ENCODE peak calls at places on chromosomes 7 and 10, in five cellular contexts. G, L, U, P and X are unnamed samples. For H3K4me1, the result is how much of the 10 kb centered on the place peaks cover.

GRCh38 chr7:156534925-156535324 is 105.6 kb upstream of the RNF32 start:
- DNase-seq in L (no peak), P (no peak), U (no peak), G (no peak), X (no peak)

GRCh38 chr7:132618271-132618955 is 42.1 kb upstream of the PLXNA4 start:
- DNase-seq in U (peak), L (no peak), G (no peak), P (no peak), X (no peak)

GRCh38 chr10:99631496-99631895 is 11.3 kb upstream of the SLC25A28 start:
- DNase-seq in L (no peak), G (no peak), U (no peak), P (no peak), X (no peak)

GRCh38 chr7:37354661-37355131 is 94.0 kb downstream of the ELMO1 start:
- DNase-seq in G (peak), L (peak), U (no peak), P (peak), X (peak)

GRCh38 chr10:85280014-85280413 is 951.6 kb downstream of the CCSER2 start:
- DNase-seq in L (peak), P (no peak), U (no peak), G (no peak), X (peak)

GRCh38 chr10:71719464-71720303 is at the start of gene C10orf105:
- DNase-seq in L (no peak), P (no peak), G (no peak), U (peak), X (no peak)

GRCh38 chr10:46037107-46037900 is 6.9 kb upstream of the NCOA4 start:
- DNase-seq in P (no peak), L (no peak), U (no peak), G (no peak), X (peak)

GRCh38 chr7:78379148-78379547 is 580.6 kb downstream of the PHTF2 start:
- DNase-seq in L (no peak), G (no peak), U (no peak), P (no peak), X (no peak)

GRCh38 chr7:17584822-17585221 is 286.4 kb downstream of the AHR start:
- DNase-seq in G (no peak), L (no peak), U (no peak), P (no peak), X (no peak)

GRCh38 chr10:28463676-28464395 is 69.1 kb upstream of the WAC start:
- DNase-seq in L (no peak), G (peak), P (no peak), U (peak), X (peak)

GRCh38 chr7:158587425-158588084 is at the start of gene PTPRN2:
- DNase-seq in P (peak), G (peak), L (peak), U (peak), X (peak)

GRCh38 chr10:126270116-126270515 is 118.2 kb downstream of the ADAM12 start:
- DNase-seq in G (no peak), U (no peak), L (no peak), P (no peak), X (no peak)

GRCh38 chr7:2709553-2710165 is 21.7 kb downstream of the AMZ1 start:
- DNase-seq in P (peak), L (peak), U (peak), G (peak), X (peak)

GRCh38 chr10:88624840-88625239 is 38.3 kb downstream of the LIPJ start:
- DNase-seq in U (no peak), P (no peak), L (no peak), G (no peak), X (no peak)

GRCh38 chr10:6586501-6586900 is 6.4 kb upstream of the PRKCQ start:
- DNase-seq in G (no peak), P (no peak), U (no peak), L (no peak), X (no peak)

GRCh38 chr7:28481131-28481926 is 69.0 kb downstream of the CREB5 start:
- DNase-seq in L (no peak), P (no peak), G (no peak), U (no peak), X (no peak)

GRCh38 chr7:28483868-28484267 is 71.5 kb downstream of the CREB5 start:
- DNase-seq in G (no peak), U (no peak), L (no peak), P (no peak), X (no peak)

GRCh38 chr7:28484276-28484675 is 72.0 kb downstream of the CREB5 start:
- DNase-seq in L (no peak), P (no peak), U (no peak), G (no peak), X (no peak)

GRCh38 chr7:28480595-28480994 is 68.3 kb downstream of the CREB5 start:
- DNase-seq in P (no peak), L (no peak), U (no peak), G (no peak), X (no peak)

GRCh38 chr7:28483112-28483511 is 70.8 kb downstream of the CREB5 start:
- DNase-seq in L (no peak), U (no peak), G (no peak), P (no peak), X (no peak)
- H3K4me3 ChIP-seq in L (no peak), U (no peak), G (no peak), P (no peak), X (no peak)

GRCh38 chr10:119680668-119681070 is 29.5 kb downstream of the BAG3 start:
- DNase-seq in U (no peak), L (no peak), P (no peak), G (no peak), X (no peak)

GRCh38 chr10:119677904-119678755 is 26.9 kb downstream of the BAG3 start:
- DNase-seq in U (no peak), P (no peak), L (no peak), G (no peak), X (no peak)

GRCh38 chr10:119679480-119679829 is 28.3 kb downstream of the BAG3 start:
- DNase-seq in G (no peak), P (no peak), L (no peak), U (no peak), X (no peak)

GRCh38 chr10:119677126-119677525 is 25.9 kb downstream of the BAG3 start:
- DNase-seq in L (no peak), P (no peak), G (no peak), U (no peak), X (no peak)

GRCh38 chr10:119680050-119680449 is 28.9 kb downstream of the BAG3 start:
- DNase-seq in G (no peak), P (no peak), U (no peak), L (no peak), X (no peak)
- H3K4me1 ChIP-seq in G (under half), P (under half), U (under half), L (under half), X (under half)

DNA sequence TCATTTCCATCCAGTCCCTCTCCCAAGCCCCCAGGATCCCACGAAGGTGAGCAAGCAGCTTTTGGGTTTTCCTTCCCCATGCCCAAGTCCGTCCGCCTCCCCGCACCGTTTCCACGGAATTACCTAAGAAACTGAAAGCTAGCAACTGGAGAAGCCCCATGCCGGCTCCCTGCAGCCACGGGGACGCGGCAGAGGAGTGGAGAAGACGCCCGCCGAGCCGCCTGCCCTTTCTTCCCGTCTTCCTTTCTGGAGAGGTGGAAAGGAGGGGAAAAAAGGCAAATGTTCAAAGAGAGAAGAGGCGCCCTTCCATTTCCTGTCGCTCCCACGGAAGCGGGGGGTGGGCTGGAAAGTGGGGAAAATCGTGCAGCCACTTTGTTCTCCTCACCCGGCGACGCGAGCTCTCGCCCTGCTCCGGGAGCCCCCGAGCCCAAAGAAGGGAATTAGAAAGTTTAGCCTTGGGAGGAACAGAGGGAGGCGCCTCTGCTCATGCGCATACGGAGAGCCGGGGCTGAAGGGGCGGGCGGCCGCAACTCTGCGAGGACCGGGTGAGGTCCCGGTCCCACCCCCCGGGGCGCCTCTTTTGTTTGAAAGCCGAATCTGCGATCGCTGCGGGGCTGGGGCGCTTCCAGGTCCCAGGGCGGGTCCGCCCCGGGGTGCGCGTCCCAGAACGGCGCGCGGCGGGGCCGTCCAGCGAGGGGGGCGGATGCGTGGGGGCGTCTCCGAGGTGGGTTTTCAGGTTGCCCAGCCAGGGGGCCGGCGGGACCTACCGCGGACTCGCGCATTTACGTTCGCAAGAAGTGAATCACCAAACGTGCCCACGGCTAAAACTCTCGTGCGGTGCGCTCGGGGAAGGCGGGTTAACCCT is at the start of gene LAMB1:
- DNase-seq in L (peak), P (peak), U (peak), G (peak), X (peak)
- TF ChIP-seq POLR2A in L (peak), P (no peak), U (no peak), G (peak), X (peak)

DNA sequence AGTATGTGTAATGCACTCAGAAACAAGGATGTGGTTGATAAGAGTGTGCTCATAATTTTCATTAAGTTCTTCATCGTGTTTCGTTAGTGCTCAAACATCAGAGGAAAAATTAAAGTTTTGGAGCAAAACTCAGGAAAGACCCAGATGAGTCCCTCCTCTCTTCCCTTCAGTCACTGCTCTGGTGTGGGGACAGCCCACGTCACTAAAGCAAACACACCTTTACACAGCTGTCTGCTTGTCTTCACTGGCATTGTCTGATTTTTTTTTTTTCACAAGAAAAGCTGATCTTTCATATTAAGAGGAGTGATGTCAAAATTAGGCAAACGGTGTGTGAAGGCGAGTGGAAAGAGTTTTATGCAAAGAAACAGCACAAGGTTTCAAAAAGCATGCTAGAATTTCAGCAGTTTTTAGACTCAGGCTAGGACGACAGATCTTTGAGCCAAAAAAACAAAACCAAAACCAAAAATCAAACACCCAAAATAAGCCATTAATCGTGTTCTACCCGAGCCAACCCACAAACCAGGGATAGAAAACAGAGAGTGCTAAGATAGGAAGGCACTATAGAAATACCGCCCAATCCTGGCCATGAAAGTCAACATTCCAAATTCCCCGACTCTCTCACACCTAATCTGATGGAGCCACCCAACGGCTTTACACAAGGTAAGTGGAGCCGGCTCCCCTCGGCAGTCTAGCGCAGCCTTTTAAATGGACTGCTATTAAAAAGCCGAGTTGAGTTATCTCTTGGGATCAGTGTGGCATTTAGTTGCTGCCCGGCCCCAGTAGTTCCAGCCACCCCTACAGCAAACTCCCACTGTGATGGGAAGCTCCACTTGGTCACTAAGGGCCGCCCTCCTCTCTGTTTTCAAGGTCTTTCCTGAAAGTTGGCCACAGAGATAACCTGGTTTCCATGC is 27.9 kb upstream of the GATA3 start:
- DNase-seq in G (no peak), U (no peak), L (no peak), P (no peak), X (no peak)
- H3K4me3 ChIP-seq in G (no peak), U (no peak), L (peak), P (no peak), X (no peak)

GRCh38 chr7:155203059-155203881 is 94.4 kb upstream of the INSIG1 start:
- DNase-seq in G (no peak), U (no peak), L (peak), P (no peak), X (no peak)
- H3K4me1 ChIP-seq in G (under half), U (under half), L (under half), P (under half), X (under half)

DNA sequence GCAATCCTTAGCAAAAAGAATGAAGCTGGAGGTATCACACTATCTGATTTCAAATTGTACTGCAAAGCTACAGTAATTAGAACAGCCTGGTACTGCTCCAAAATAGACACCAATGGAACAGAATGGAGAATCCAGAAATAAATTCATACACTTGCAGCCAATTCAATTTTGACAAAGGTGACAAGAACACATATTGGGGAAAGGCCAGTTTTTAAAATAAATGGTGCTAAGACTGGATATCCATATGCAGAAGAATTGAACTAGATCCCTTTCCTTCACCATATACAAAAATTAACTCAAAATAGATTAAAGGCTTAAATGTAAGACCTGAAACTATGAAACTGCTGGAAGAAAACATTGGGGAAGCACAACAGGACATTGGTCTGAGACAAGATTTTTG is 748.5 kb downstream of the DNAJB9 start:
- DNase-seq in G (no peak), U (no peak), L (no peak), P (no peak), X (no peak)
- TF ChIP-seq POLR2A in G (no peak), U (no peak), L (no peak), P (no peak), X (no peak)

GRCh38 chr7:27345164-27345887 is 102.7 kb downstream of the EVX1 start:
- DNase-seq in G (no peak), L (no peak), U (no peak), P (no peak), X (no peak)
- H3K4me3 ChIP-seq in G (no peak), L (no peak), U (no peak), P (no peak), X (no peak)

DNA sequence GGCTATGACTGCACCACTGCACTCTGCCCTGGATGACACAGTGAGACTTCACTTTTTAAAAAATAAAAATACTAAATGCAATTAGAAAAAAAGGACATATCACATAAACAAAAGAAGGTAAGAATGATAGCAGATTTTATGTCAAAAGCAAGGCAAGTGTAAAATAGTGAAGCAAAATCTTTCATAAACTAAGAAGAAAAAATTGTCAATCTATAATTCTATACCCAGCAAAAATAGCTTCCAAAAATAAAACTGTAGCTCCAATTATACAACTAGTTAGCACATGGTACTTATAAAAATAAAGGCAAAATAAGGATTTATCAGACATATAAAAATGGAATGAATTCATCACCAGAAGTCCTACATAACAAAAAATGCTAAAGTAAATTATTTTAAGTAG is 85.4 kb upstream of the SVIL start:
- DNase-seq in P (no peak), U (no peak), L (no peak), G (no peak), X (no peak)
- H3K4me1 ChIP-seq in P (under half), U (under half), L (under half), G (under half), X (under half)